ENCODE peak calls at places on chromosomes 6 and 20, in eight cellular contexts. W is H1, E is thyroid gland, G is A549, J is H54, R is ovary, V is K562, S is adrenal gland. D is an unnamed sample.

GRCh38 chr20:3106185-3106584 is 21.7 kb upstream of the AVP start:
- DNase-seq in W (no peak), E (no peak), G (no peak), J (no peak), R (no peak), V (no peak), S (no peak), D (no peak)

GRCh38 chr6:91860951-91861350 is 1274.1 kb upstream of the MAP3K7 start:
- DNase-seq in W (no peak), E (no peak), G (peak; percentile 1), J (no peak), R (no peak), V (no peak), S (no peak), D (no peak)

GRCh38 chr6:136173519-136174507 is 76.3 kb downstream of the MTFR2 start:
- DNase-seq in W (no peak), E (no peak), G (no peak), J (no peak), R (no peak), V (no peak), S (peak; percentile 83), D (no peak)

GRCh38 chr6:3987072-3987471 is 91.9 kb downstream of the FAM217A start:
- DNase-seq in W (no peak), E (peak; percentile 32), G (peak; percentile 25), J (no peak), R (no peak), V (no peak), S (no peak), D (no peak)

GRCh38 chr20:38604873-38605303 is 3.3 kb downstream of the ARHGAP40 start:
- DNase-seq in W (no peak), E (no peak), G (peak; percentile 94), J (peak; percentile 91), R (no peak), V (no peak), S (no peak), D (no peak)

GRCh38 chr6:120378582-120379220 is 955.6 kb downstream of the TBC1D32 start:
- DNase-seq in W (no peak), E (peak; percentile 3), G (peak; percentile 42), J (peak; percentile 15), R (no peak), V (peak; percentile 9), S (no peak), D (peak; percentile 7)

GRCh38 chr6:11354019-11354418 is 121.6 kb upstream of the NEDD9 start:
- DNase-seq in W (no peak), E (no peak), G (no peak), J (no peak), R (peak; percentile 16), V (no peak), S (peak; percentile 41), D (no peak)

GRCh38 chr6:167683028-167683862 is 143.5 kb upstream of the AFDN start:
- DNase-seq in W (no peak), E (no peak), G (peak; percentile 86), J (peak; percentile 45), R (peak; percentile 84), V (no peak), S (peak; percentile 77), D (no peak)

GRCh38 chr6:162572240-162572639 is 155.3 kb downstream of the PRKN start:
- DNase-seq in W (no peak), E (no peak), G (no peak), J (no peak), R (no peak), V (no peak), S (no peak), D (no peak)

GRCh38 chr6:165662041-165662491 is 975 bp downstream of the PDE10A start:
- DNase-seq in W (no peak), E (peak; percentile 66), G (peak; percentile 52), J (peak; percentile 58), R (no peak), V (no peak), S (peak; percentile 34), D (no peak)

DNA sequence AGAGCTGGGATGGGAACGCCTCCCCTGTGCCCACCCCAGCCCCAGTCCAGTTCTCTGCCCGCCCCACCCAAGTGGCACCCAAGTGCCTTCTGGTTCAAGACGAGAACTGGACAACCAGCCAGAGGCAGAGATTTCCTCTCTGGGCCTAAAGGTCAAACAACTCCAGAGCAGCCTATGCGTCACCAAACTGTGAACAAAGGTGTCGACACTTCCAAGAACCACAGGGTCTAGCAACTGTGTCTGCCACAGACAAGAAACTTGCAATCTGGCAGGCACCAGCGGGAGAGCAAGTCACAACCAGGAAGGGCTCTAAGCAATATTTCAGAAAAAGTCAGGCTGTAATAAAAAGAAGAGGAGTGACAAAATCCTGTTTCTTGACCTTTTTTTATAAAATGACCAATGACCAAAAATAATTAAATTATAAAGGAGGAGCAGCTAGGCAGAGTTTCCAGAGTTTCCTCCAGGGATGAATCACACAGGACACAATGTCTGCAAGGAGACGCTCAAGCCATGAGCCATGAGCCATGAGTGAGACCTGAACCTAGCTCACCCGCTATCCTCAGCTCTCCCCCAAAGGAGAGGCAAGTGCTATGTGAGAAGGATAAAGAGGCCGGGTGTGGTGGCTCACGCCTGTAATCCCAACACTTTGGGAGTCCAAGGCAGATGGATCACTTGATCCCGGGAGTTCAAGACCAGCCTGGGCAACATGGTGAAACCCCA is 11.1 kb downstream of the EDEM2 start:
- DNase-seq in W (no peak), E (no peak), G (peak; percentile 53), J (peak; percentile 40), R (no peak), V (no peak), S (peak; percentile 79), D (no peak)
- TF ChIP-seq POLR2A in W (no peak), E (no peak), G (no peak), J (no peak), R (no peak), V (no peak), S (no peak), D (no peak)

GRCh38 chr20:263701-264100 is 6.2 kb downstream of the DEFB132 start:
- DNase-seq in W (no peak), E (no peak), G (no peak), J (no peak), R (no peak), V (no peak), S (no peak), D (no peak)

GRCh38 chr20:271069-271468 is 13.5 kb downstream of the DEFB132 start:
- DNase-seq in W (no peak), E (no peak), G (no peak), J (no peak), R (no peak), V (no peak), S (no peak), D (no peak)

GRCh38 chr20:266213-266603 is 8.7 kb downstream of the DEFB132 start:
- DNase-seq in W (no peak), E (no peak), G (no peak), J (no peak), R (no peak), V (no peak), S (no peak), D (no peak)

GRCh38 chr20:270517-270916 is 13.0 kb downstream of the DEFB132 start:
- DNase-seq in W (no peak), E (peak; percentile 16), G (no peak), J (no peak), R (no peak), V (no peak), S (no peak), D (no peak)

GRCh38 chr20:266604-267562 is 9.4 kb downstream of the DEFB132 start:
- DNase-seq in W (peak; percentile 84), E (peak; percentile 93), G (peak; percentile 91), J (peak; percentile 88), R (peak; percentile 81), V (peak; percentile 87), S (peak; percentile 86), D (peak; percentile 91)
- TF ChIP-seq POLR2A in W (peak; percentile 94), E (no peak), G (peak; percentile 51), J (peak; percentile 30), R (no peak), V (peak; percentile 68), S (no peak), D (no peak)

DNA sequence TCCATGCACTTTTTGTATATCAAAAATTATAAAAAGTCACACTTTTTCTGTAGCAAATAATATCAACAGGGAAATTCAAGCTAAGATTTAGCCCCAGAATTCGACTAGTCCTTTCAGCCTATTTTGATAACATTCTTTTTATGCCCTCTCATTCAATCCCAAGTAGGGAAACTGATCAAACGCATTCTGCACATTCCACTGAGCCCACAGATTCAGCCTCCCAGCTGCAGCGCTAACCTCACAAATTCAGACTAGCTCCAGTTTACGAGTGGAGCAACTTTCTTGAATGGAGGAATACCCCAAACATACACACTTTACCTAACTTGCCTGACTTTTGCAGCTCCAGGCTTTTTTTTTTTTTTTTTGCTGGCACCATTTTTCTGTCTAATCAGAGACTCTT is 70.3 kb upstream of the HEY2 start:
- DNase-seq in W (no peak), E (no peak), G (no peak), J (no peak), R (no peak), V (no peak), S (no peak), D (no peak)
- TF ChIP-seq POLR2A in W (no peak), E (no peak), G (no peak), J (no peak), R (no peak), V (no peak), S (no peak), D (no peak)

GRCh38 chr6:158646023-158646888 is 1.7 kb upstream of the DYNLT1 start:
- DNase-seq in W (no peak), E (peak; percentile 58), G (no peak), J (no peak), R (peak; percentile 3), V (no peak), S (no peak), D (no peak)

GRCh38 chr6:158647501-158647900 is 2.4 kb upstream of the SYTL3 start:
- DNase-seq in W (no peak), E (no peak), G (no peak), J (no peak), R (no peak), V (no peak), S (no peak), D (no peak)

GRCh38 chr6:158648682-158649131 is 1.1 kb upstream of the SYTL3 start:
- DNase-seq in W (no peak), E (no peak), G (no peak), J (no peak), R (no peak), V (no peak), S (no peak), D (no peak)

GRCh38 chr6:158645064-158646022 is 800 bp upstream of the DYNLT1 start:
- DNase-seq in W (no peak), E (peak; percentile 88), G (no peak), J (no peak), R (peak; percentile 6), V (no peak), S (no peak), D (no peak)

DNA sequence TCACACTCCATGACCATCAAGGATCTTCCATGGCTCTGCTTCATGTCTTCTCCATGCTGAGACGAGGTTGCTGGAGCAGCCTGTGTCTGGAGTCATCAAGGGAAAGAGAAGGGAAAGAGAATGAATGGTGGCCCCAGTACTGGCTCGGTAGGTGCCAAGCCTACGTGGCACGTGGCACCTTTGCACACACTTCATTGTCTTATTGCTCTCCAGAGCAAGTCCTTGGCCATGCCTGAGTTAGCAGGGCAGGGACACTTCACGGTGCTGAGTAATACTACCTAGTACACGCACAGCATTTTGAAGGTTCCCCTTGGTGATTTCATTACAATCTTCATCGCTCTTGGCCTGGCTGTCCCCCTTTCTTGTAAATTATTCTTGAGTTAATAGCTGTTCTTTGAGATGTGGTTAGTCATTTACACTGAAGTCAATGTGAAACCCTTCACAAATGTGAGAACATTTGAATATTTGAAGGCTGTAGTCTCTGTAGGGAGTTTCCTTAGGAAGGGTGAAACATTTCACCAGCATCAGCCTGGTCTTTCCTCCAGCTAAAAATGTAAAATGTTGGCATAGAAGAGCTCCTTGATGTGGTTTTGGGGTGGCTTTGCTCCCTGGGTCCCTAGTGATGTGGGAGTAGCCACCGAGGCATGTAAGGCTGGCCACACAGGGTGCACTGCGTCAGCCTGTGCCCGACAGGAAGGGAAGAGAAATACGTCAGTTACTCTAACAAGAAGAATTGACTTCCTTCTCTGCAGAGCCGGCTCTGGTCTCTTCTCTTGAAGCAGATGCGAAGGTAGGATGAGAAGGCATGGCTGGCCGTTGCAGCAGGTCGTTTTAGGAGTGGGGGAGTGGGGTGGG is at the start of gene SYTL3:
- DNase-seq in W (no peak), E (peak; percentile 91), G (no peak), J (no peak), R (peak; percentile 5), V (no peak), S (peak; percentile 37), D (no peak)
- TF ChIP-seq POLR2A in W (no peak), E (no peak), G (no peak), J (no peak), R (no peak), V (no peak), S (no peak), D (no peak)